ENCODE peak calls at places on chromosomes 2 and 18, in ten cellular contexts. I, U, X, V, O, S, M, K, Z and W are unnamed samples.

GRCh38 chr2:44744961-44745360 is 196.5 kb upstream of the SIX3 start:
- DNase-seq in M (no peak), S (no peak), I (no peak), Z (no peak), U (no peak), V (no peak), O (no peak), K (no peak), X (no peak), W (no peak)

GRCh38 chr2:235727186-235727585 is 233.3 kb downstream of the AGAP1 start:
- DNase-seq in I (no peak), Z (no peak), X (no peak), K (no peak), S (no peak), O (peak), V (no peak), U (no peak), M (no peak), W (no peak)

GRCh38 chr2:161101406-161101805 is 58.8 kb upstream of the TANK start:
- DNase-seq in V (no peak), Z (no peak), M (no peak), S (no peak), O (no peak), K (no peak), U (no peak), X (no peak), I (no peak), W (no peak)

GRCh38 chr2:186205243-186205642 is 280.8 kb upstream of the ZC3H15 start:
- DNase-seq in I (no peak), S (no peak), M (no peak), U (no peak), V (no peak), O (no peak), X (no peak), Z (no peak), K (no peak), W (no peak)

GRCh38 chr2:140526575-140526974 is 1604.2 kb downstream of the LRP1B start:
- DNase-seq in S (no peak), U (no peak), K (no peak), X (no peak), I (no peak), O (peak), V (no peak), M (no peak), Z (no peak), W (no peak)

GRCh38 chr2:85705680-85706039 is 11.5 kb downstream of the GNLY start:
- DNase-seq in S (peak), I (no peak), Z (no peak), O (peak), X (no peak), M (no peak), K (no peak), V (no peak), U (no peak), W (no peak)

GRCh38 chr2:145075454-145076062 is 555.6 kb upstream of the ZEB2 start:
- DNase-seq in X (no peak), I (no peak), M (no peak), U (no peak), Z (no peak), S (no peak), V (no peak), O (no peak), K (no peak), W (no peak)

GRCh38 chr2:33336036-33336625 is 140.3 kb upstream of the RASGRP3 start:
- DNase-seq in S (no peak), Z (no peak), X (no peak), K (no peak), M (no peak), O (no peak), U (no peak), I (no peak), V (no peak), W (no peak)

GRCh38 chr2:144152817-144153271 is 367.1 kb downstream of the ZEB2 start:
- DNase-seq in O (no peak), I (peak), U (no peak), Z (no peak), X (no peak), V (no peak), S (peak), K (no peak), M (no peak), W (no peak)

GRCh38 chr2:25831744-25832449 is 46.4 kb downstream of the ASXL2 start:
- DNase-seq in M (no peak), V (no peak), X (no peak), K (no peak), S (no peak), U (no peak), O (no peak), I (no peak), Z (no peak), W (no peak)

GRCh38 chr2:83730258-83730657 is 728.8 kb downstream of the SUCLG1 start:
- DNase-seq in I (no peak), V (no peak), O (no peak), K (no peak), S (no peak), U (no peak), M (no peak), X (no peak), Z (no peak), W (no peak)

GRCh38 chr2:1170711-1171110 is 220.1 kb downstream of the SNTG2 start:
- DNase-seq in U (no peak), M (no peak), V (no peak), K (no peak), S (no peak), O (no peak), X (no peak), Z (no peak), I (no peak), W (no peak)

GRCh38 chr2:127187831-127188230 is 32.3 kb downstream of the CYP27C1 start:
- DNase-seq in S (no peak), K (no peak), O (no peak), X (no peak), V (no peak), Z (no peak), M (no peak), U (no peak), I (no peak), W (no peak)

GRCh38 chr2:217731805-217732204 is 271.0 kb downstream of the TNS1 start:
- DNase-seq in S (peak), O (no peak), V (no peak), X (no peak), Z (no peak), U (no peak), M (no peak), K (no peak), I (no peak), W (no peak)

GRCh38 chr2:234133004-234133403 is 82.5 kb downstream of the SPP2 start:
- DNase-seq in K (no peak), O (peak), X (no peak), S (no peak), V (no peak), U (no peak), Z (no peak), M (no peak), I (no peak), W (no peak)

GRCh38 chr2:219609149-219609750 is 11.6 kb downstream of the STK11IP start:
- DNase-seq in V (no peak), X (no peak), K (no peak), O (no peak), Z (no peak), M (no peak), S (no peak), U (no peak), I (no peak), W (no peak)
- TF ChIP-seq CTCF in V (no peak), X (no peak), K (no peak), O (no peak), Z (no peak), M (no peak), S (no peak), U (no peak), I (no peak), W (no peak)

GRCh38 chr18:32439802-32440201 is 30.9 kb downstream of the GAREM1 start:
- DNase-seq in Z (no peak), O (no peak), V (no peak), I (no peak), S (no peak), X (peak), M (no peak), K (no peak), U (peak), W (no peak)
- TF ChIP-seq CTCF in Z (no peak), O (peak), V (no peak), I (no peak), S (peak), X (no peak), M (no peak), K (peak), U (no peak), W (peak)

GRCh38 chr2:136286423-136286822 is 168.5 kb upstream of the CXCR4 start:
- DNase-seq in K (no peak), U (no peak), M (no peak), Z (no peak), V (no peak), S (no peak), X (no peak), O (no peak), I (no peak), W (no peak)

GRCh38 chr2:136281281-136282117 is 163.6 kb upstream of the CXCR4 start:
- DNase-seq in I (no peak), M (peak), V (no peak), K (no peak), X (no peak), O (no peak), U (no peak), Z (no peak), S (no peak), W (no peak)

GRCh38 chr2:136288249-136288648 is 170.3 kb upstream of the CXCR4 start:
- DNase-seq in X (no peak), Z (no peak), V (no peak), M (no peak), U (no peak), K (no peak), O (no peak), I (no peak), S (no peak), W (no peak)

GRCh38 chr2:136284226-136285119 is 166.5 kb upstream of the CXCR4 start:
- DNase-seq in K (no peak), V (no peak), I (no peak), X (no peak), Z (no peak), U (no peak), S (no peak), M (no peak), O (no peak), W (no peak)

DNA sequence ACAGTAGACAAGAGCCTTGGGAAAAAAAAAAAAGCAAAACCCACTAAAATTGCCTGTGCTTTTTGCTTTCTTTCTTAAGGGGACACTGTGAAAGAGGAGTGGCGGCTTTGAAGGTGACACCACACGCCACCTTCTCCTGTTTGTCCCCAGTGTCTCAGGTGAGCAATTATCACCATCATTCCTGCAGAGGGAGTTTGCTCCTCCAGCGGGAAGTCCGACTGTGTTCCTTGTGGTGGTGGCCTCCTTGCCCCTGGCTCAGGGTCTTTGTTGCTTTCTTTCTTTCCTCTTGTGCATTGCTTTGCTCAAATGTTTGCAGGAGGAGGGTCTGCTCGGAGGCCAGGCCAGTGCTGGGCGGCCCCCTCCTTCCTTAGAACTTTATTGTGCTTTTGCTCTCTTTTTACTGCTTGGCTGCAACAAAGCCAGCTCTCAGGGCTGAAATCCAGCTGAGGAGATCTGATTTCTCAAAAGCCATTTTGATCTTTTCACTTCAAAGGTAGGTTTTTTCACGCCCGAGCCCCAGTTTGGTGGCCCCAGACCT is 164.4 kb upstream of the CXCR4 start:
- DNase-seq in U (no peak), V (no peak), K (no peak), Z (no peak), O (no peak), S (no peak), X (no peak), I (no peak), M (no peak), W (no peak)
- TF ChIP-seq CTCF in U (no peak), V (no peak), K (no peak), Z (no peak), O (no peak), S (no peak), X (no peak), I (no peak), M (no peak), W (no peak)

GRCh38 chr2:100730290-100730868 is 89.6 kb upstream of the NPAS2 start:
- DNase-seq in V (no peak), M (peak), Z (peak), I (peak), U (peak), K (no peak), S (peak), O (peak), X (peak), W (peak)
- TF ChIP-seq CTCF in V (peak), M (no peak), Z (no peak), I (peak), U (peak), K (peak), S (peak), O (peak), X (peak), W (peak)

DNA sequence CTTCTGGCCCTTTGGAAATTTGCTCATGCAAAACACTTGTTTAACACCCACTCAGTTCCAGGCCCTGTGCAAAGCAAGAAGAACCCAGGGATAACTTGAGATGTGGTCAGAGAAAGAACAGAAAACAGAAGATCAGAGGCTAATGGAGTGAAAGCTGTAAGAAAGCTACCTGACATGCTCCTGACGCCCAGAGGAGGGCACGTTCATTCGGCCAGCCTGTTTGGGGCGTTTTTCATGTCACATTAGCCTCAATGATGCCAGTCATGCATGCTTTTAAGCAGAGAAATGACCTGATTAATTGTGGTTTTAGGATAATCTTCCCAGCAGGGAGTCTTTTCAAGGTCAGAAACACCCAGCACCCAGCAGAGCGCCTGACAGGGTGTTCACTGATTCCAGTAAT is 319.9 kb downstream of the LRATD1 start:
- DNase-seq in U (no peak), Z (no peak), O (no peak), V (no peak), I (no peak), S (no peak), K (no peak), M (no peak), X (no peak), W (no peak)
- TF ChIP-seq CTCF in U (no peak), Z (no peak), O (no peak), V (no peak), I (no peak), S (no peak), K (no peak), M (no peak), X (no peak), W (no peak)

DNA sequence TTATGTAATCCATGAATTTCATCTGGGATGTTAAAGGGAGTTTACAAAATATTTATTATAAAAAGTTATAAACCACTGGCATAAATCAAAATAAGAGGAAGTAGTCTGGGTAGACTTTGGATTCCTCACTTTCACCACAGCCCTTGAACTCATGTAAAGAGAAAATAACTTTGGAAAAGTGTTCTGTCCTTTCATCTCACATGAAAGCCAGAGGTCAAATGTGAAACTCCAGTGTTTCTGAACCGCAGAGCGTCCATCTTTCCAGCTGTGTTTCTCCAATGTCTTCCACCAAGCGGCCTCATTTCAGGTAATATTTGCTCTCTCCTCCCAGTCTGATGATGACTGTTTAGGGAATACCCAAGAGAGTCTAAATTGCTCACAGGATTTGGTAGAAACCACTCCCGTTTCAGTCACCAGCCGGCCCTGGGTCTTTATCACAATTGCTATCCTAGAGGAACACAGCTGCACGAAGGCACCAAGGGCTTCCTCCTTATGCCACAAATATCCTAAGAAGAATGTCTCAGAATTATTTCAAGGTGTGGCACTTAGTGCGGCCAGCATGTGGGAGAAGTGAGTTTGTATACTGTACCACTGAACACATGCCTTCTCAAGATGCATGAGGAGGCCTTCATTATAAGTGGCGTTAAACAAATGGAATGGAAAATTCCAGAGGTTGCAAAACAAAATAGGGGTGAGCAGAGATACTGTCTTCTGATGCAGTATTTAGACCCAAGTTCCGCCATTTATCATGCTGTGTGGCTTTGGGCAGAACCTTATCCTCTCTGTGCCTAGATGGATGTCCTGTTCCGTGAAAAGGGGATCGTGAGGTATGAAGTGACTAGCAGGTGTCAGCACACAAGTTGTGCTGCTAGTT is 63.8 kb downstream of the ACTR2 start:
- DNase-seq in K (no peak), M (no peak), U (no peak), V (no peak), X (no peak), O (no peak), I (no peak), Z (no peak), S (no peak), W (no peak)
- TF ChIP-seq CTCF in K (no peak), M (no peak), U (no peak), V (no peak), X (no peak), O (no peak), I (no peak), Z (no peak), S (no peak), W (no peak)

GRCh38 chr2:163887182-163887581 is 151.4 kb upstream of the FIGN start:
- DNase-seq in V (no peak), I (no peak), K (no peak), O (no peak), M (no peak), S (no peak), U (no peak), X (no peak), Z (no peak), W (no peak)
- TF ChIP-seq CTCF in V (no peak), I (no peak), K (peak), O (peak), M (no peak), S (peak), U (peak), X (no peak), Z (no peak), W (peak)

DNA sequence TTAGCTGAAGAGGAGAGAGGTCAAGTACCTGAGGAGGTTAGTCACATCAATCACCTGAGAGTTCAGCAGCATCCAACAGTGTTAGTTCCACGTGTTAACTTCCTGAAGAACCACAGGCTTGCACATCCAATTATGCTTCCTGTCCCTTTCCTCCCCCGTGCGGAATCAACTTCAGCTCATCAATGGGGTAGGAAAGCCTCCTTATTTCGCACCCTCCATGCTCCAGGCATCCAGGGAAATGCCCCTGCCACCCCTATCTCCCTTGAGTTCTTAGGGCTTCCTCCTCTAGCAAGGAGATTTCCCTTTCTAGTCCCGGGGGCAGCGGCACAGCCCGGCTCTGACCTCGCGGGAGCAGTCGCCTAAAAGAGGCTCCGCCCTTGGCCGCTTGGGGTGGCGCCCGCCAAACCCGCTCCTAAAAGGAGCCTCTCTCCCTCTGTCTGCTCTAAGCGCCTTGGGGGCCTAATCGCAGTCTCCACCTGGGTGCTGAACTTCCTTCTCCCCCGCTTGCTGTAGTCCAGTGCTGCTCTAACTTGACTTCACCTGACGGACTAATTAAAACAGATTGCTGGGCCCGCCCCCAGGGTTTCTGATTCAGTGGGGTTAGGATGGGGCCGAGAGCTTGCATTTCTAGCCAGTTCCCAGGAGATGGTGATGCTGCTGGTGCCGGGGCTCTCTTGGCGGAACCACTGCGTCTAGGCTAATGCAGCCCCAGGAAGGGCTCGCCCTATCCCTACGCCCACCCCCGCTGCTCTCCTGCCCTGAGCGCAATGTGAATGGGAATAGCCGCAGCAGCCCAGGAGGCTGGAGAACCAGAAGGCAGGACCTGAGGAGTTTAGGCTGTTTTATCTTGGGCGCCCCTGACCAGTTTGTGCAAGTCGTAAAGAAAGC is 3.4 kb upstream of the TET3 start:
- DNase-seq in M (no peak), Z (peak), O (no peak), K (no peak), S (no peak), V (no peak), I (peak), U (peak), X (peak), W (peak)
- TF ChIP-seq CTCF in M (no peak), Z (no peak), O (no peak), K (no peak), S (no peak), V (no peak), I (no peak), U (no peak), X (no peak), W (no peak)